ENCODE peak calls at places on chromosomes 2 and 18, in eight cellular contexts. N is astrocyte of the spinal cord; O is CD4-positive, alpha-beta T cell; K is A549; A is left lung; C is ovary; X is heart right ventricle; W is cardiac muscle cell. J is an unnamed sample.

GRCh38 chr2:80462654-80463053 is 158.1 kb upstream of the LRRTM1 start:
- DNase-seq in A (no peak), X (no peak), W (no peak), K (no peak), N (no peak), O (no peak), C (no peak), J (no peak)

GRCh38 chr2:207165121-207166038 is at the start of gene KLF7:
- DNase-seq in W (peak), O (peak), C (peak), A (peak), K (no peak), X (peak), N (peak), J (no peak)

GRCh38 chr2:24273598-24273997 is 86.7 kb downstream of the ITSN2 start:
- DNase-seq in X (no peak), O (no peak), A (no peak), C (no peak), K (no peak), N (no peak), W (no peak), J (no peak)

GRCh38 chr2:181106229-181106628 is 125.8 kb downstream of the UBE2E3 start:
- DNase-seq in N (peak), W (peak), K (no peak), X (no peak), O (no peak), A (no peak), C (no peak), J (no peak)

GRCh38 chr18:48667276-48668254 is 128.7 kb downstream of the CTIF start:
- DNase-seq in W (peak), K (no peak), O (no peak), A (no peak), X (no peak), N (peak), C (peak), J (no peak)

GRCh38 chr2:28691774-28692281 is 59.8 kb upstream of the PPP1CB start:
- DNase-seq in W (peak), A (no peak), C (no peak), N (peak), X (peak), K (no peak), O (no peak), J (no peak)

GRCh38 chr2:23445450-23445868 is 60.5 kb downstream of the KLHL29 start:
- DNase-seq in N (peak), A (no peak), K (no peak), W (no peak), O (no peak), X (no peak), C (no peak), J (no peak)

GRCh38 chr2:212646698-212647097 is 108.1 kb upstream of the ERBB4 start:
- DNase-seq in K (no peak), O (no peak), N (peak), C (no peak), A (no peak), X (no peak), W (no peak), J (no peak)

GRCh38 chr2:180607501-180608060 is 372.8 kb upstream of the UBE2E3 start:
- DNase-seq in N (no peak), W (no peak), C (no peak), X (no peak), K (no peak), A (no peak), O (no peak), J (no peak)

GRCh38 chr18:70322928-70323327 is 34.1 kb downstream of the SOCS6 start:
- DNase-seq in K (peak), X (no peak), A (no peak), W (no peak), C (no peak), N (peak), O (no peak), J (no peak)

GRCh38 chr2:151930042-151930441 is 101.8 kb upstream of the ARL5A start:
- DNase-seq in N (no peak), K (no peak), C (no peak), W (no peak), O (no peak), A (no peak), X (no peak), J (no peak)

GRCh38 chr18:28161608-28162599 is 15.0 kb downstream of the CDH2 start:
- DNase-seq in W (peak), C (no peak), A (no peak), K (no peak), X (no peak), N (no peak), O (no peak), J (no peak)

GRCh38 chr18:35158728-35159443 is 81.9 kb upstream of the ZNF397 start:
- DNase-seq in N (no peak), A (no peak), O (no peak), W (no peak), C (no peak), X (no peak), K (no peak), J (no peak)

GRCh38 chr2:240789051-240789453 is 31.0 kb downstream of the KIF1A start:
- DNase-seq in C (peak), N (no peak), X (peak), A (no peak), W (no peak), K (no peak), O (no peak), J (no peak)

GRCh38 chr18:79368681-79369080 is 27.0 kb upstream of the NFATC1 start:
- DNase-seq in N (no peak), X (no peak), C (no peak), K (no peak), O (no peak), W (no peak), A (no peak), J (no peak)

GRCh38 chr2:96205238-96205637 is 3.4 kb downstream of the STARD7 start:
- DNase-seq in K (no peak), X (no peak), O (no peak), W (no peak), N (peak), A (no peak), C (no peak), J (no peak)

GRCh38 chr2:126381081-126381480 is 274.9 kb upstream of the GYPC start:
- DNase-seq in K (no peak), O (no peak), A (no peak), X (no peak), W (no peak), C (no peak), N (no peak), J (no peak)

GRCh38 chr2:171272039-171272438 is 111.3 kb upstream of the TLK1 start:
- DNase-seq in K (peak), N (peak), W (no peak), O (no peak), X (no peak), A (peak), C (peak), J (no peak)

GRCh38 chr2:74863802-74864248 is 29.9 kb downstream of the HK2 start:
- DNase-seq in A (no peak), K (no peak), O (no peak), W (peak), N (no peak), C (no peak), X (no peak), J (no peak)

GRCh38 chr2:60852282-60852860 is 29.0 kb upstream of the REL start:
- DNase-seq in A (peak), O (no peak), N (no peak), C (no peak), X (no peak), W (no peak), K (no peak), J (no peak)

GRCh38 chr2:162114291-162114690 is 37.8 kb downstream of the GCG start:
- DNase-seq in N (peak), X (no peak), C (no peak), K (no peak), W (no peak), A (no peak), O (no peak), J (no peak)

GRCh38 chr2:64970495-64970894 is 18.7 kb upstream of the SLC1A4 start:
- DNase-seq in O (no peak), C (no peak), K (no peak), N (no peak), X (no peak), A (no peak), W (no peak), J (no peak)

GRCh38 chr2:152434395-152435182 is 99.6 kb downstream of the FMNL2 start:
- DNase-seq in C (no peak), X (no peak), A (no peak), O (no peak), N (no peak), K (no peak), W (no peak), J (no peak)

GRCh38 chr18:6039055-6039454 is 143.7 kb upstream of the TMEM200C start:
- DNase-seq in N (peak), W (no peak), O (no peak), C (no peak), K (no peak), X (no peak), A (no peak), J (no peak)

GRCh38 chr18:6044319-6044718 is 149.0 kb upstream of the TMEM200C start:
- DNase-seq in A (no peak), N (no peak), O (no peak), C (no peak), K (no peak), X (no peak), W (no peak), J (no peak)

DNA sequence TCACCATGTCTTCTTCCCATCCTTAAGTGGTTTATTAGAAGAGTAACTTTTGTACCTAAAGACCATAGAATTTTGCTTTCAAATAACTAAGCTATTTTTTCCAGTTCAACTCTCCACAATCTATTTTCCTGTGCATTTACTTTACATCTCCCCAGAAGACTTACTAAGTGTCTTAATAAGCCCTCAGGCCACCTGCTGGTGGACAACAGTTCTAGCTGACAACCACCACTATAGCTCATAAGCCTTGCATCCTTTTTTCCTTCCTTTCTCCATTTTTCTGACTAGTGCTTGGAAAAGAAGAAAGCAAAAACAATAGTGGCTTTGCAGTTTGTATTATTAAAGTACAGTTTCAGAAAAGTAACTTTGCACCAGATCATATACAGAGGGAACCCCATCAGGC is 149.5 kb upstream of the TMEM200C start:
- DNase-seq in W (no peak), N (no peak), O (no peak), C (no peak), A (no peak), X (no peak), K (no peak), J (no peak)
- TF ChIP-seq CTCF in W (peak), N (peak), O (no peak), C (no peak), A (no peak), X (no peak), K (no peak), J (peak)

DNA sequence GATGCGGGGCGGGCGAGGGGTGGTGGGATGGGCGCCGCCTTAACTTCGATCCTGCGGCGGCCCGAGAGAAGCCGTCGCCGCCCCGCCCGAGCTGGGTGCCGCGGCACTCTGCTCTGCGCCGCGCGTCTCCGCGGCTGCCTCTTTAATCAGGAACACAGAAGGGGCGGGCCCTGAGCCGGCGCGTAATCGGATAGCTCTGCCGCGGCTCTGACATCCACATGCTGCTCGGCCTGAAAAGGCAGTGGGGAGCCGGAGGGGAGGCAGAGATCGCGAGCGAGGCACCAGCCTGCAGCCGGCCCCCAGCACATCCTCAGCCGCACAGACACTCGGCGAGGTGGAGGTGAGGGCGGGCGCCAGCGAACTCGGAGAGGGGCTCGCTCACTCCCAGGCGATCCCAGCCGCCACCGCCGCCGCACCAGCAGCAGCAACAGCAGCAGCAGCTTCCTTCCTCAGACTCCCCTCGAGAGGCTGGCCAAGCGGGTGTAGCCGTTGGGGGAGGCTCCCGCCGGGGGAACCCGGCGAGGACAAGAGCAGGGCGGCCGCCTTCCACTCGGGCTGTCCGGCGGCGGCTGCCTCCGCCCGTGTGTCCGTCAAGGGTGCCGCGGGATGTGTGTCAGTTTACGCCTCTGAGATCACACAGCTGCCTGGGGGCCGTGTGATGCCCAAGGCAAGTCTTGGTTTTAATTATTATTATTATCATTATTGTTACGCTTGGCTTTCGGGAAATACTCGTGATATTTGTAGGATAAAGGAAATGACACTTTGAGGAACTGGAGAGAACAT is at the start of gene NRP2:
- DNase-seq in W (peak), C (peak), K (peak), A (peak), O (peak), X (peak), N (peak), J (peak)
- TF ChIP-seq CTCF in W (no peak), C (no peak), K (no peak), A (no peak), O (no peak), X (no peak), N (no peak), J (peak)

GRCh38 chr2:165837122-165837521 is 43.1 kb upstream of the GALNT3 start:
- DNase-seq in A (no peak), W (no peak), K (no peak), N (peak), C (no peak), O (no peak), X (no peak), J (no peak)

GRCh38 chr2:165844216-165844615 is 50.2 kb upstream of the GALNT3 start:
- DNase-seq in X (no peak), N (no peak), A (no peak), C (no peak), O (no peak), W (no peak), K (no peak), J (no peak)

GRCh38 chr2:165835363-165835762 is 41.3 kb upstream of the GALNT3 start:
- DNase-seq in O (no peak), K (no peak), A (no peak), X (no peak), C (no peak), W (no peak), N (no peak), J (no peak)

GRCh38 chr2:165840333-165840958 is 46.4 kb upstream of the GALNT3 start:
- DNase-seq in X (no peak), K (no peak), C (no peak), W (no peak), A (no peak), N (no peak), O (no peak), J (no peak)

DNA sequence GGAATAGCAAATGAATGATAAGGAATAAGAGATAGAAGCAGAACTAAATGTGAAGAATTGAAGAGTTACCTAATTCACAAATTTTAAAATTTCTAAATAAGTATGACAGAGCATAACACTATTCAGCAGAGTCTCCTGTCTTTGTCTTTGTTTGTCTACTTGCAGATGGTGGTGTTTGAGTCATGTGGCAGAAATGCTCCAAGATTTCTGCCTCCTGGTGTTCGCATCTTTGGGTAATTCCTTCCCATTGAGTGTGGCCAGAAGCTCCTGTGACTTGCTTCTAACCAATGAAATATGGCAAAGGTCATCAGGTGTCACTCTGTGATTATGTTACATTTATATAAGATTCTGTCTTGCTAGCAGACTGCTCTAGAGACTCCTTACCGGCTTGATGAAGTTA is 45.6 kb upstream of the GALNT3 start:
- DNase-seq in K (no peak), O (no peak), X (no peak), C (no peak), N (peak), A (no peak), W (no peak), J (no peak)
- TF ChIP-seq CTCF in K (no peak), O (no peak), X (no peak), C (no peak), N (no peak), A (no peak), W (no peak), J (no peak)

GRCh38 chr2:61970807-61971556 is 65.5 kb downstream of the COMMD1 start:
- DNase-seq in N (no peak), W (peak), C (no peak), A (no peak), K (no peak), O (no peak), X (no peak), J (no peak)
- TF ChIP-seq CTCF in N (no peak), W (no peak), C (no peak), A (no peak), K (no peak), O (no peak), X (no peak), J (no peak)

J was measured in type B pancreatic cell.